ENCODE peak calls at places on chromosomes 16 and 17, in seven cellular contexts. K is IMR-90; A is fibroblast of lung; Q is endothelial cell of umbilical vein; T is upper lobe of right lung; N is naive thymus-derived CD4-positive, alpha-beta T cell; S is aorta. C is an unnamed sample. For H3K27me3, the result is how much of the 10 kb centered on the place peaks cover.

GRCh38 chr16:80462902-80463301 is 77.9 kb upstream of the DYNLRB2 start:
- DNase-seq in N (no peak), S (no peak), T (no peak), Q (no peak), A (no peak), K (no peak), C (no peak)

GRCh38 chr16:67774457-67774853 is 31.9 kb downstream of the RANBP10 start:
- DNase-seq in Q (no peak), K (no peak), A (no peak), S (no peak), T (no peak), N (no peak), C (no peak)

GRCh38 chr16:77789085-77789611 is 784 bp downstream of the VAT1L start:
- DNase-seq in K (no peak), Q (no peak), T (no peak), A (no peak), S (no peak), N (no peak), C (no peak)

GRCh38 chr16:1080801-1081733 is 8.5 kb downstream of the SSTR5 start:
- DNase-seq in A (no peak), K (no peak), S (no peak), N (no peak), Q (peak), T (no peak), C (no peak)

GRCh38 chr17:16287563-16288027 is 65.7 kb downstream of the CENPV start:
- DNase-seq in A (peak), Q (peak), K (peak), T (no peak), S (no peak), N (peak), C (no peak)

GRCh38 chr17:67438669-67439068 is 61.6 kb downstream of the PITPNC1 start:
- DNase-seq in S (no peak), N (no peak), K (no peak), T (no peak), Q (no peak), A (no peak), C (no peak)

GRCh38 chr17:69710926-69711325 is 296.4 kb downstream of the MAP2K6 start:
- DNase-seq in T (no peak), K (peak), S (no peak), N (no peak), Q (no peak), A (no peak), C (no peak)

GRCh38 chr17:55622547-55622946 is 100.1 kb downstream of the TMEM100 start:
- DNase-seq in S (no peak), K (no peak), A (no peak), Q (no peak), T (no peak), N (no peak), C (no peak)

GRCh38 chr16:49283376-49284049 is 1.9 kb upstream of the CBLN1 start:
- DNase-seq in A (no peak), Q (no peak), S (no peak), T (no peak), K (no peak), N (no peak), C (no peak)

GRCh38 chr17:2924211-2924610 is 128.0 kb downstream of the RAP1GAP2 start:
- DNase-seq in T (no peak), K (peak), S (no peak), A (peak), Q (no peak), N (no peak), C (no peak)

GRCh38 chr17:47225436-47225858 is 16.3 kb downstream of the MYL4 start:
- DNase-seq in S (peak), A (peak), N (no peak), T (no peak), K (peak), Q (peak), C (no peak)

GRCh38 chr17:10316986-10317834 is 55.6 kb downstream of the MYH13 start:
- DNase-seq in K (peak), N (no peak), T (peak), A (peak), Q (no peak), S (peak), C (no peak)

GRCh38 chr16:85619089-85619850 is 6.1 kb downstream of the GSE1 start:
- DNase-seq in T (no peak), K (no peak), Q (no peak), N (no peak), A (no peak), S (no peak), C (no peak)

GRCh38 chr17:70905796-70906195 is 736.5 kb downstream of the KCNJ2 start:
- DNase-seq in Q (no peak), K (peak), T (no peak), S (no peak), N (no peak), A (peak), C (no peak)

GRCh38 chr17:1360975-1361374 is 39.0 kb downstream of the YWHAE start:
- DNase-seq in K (no peak), S (no peak), T (no peak), Q (no peak), N (no peak), A (no peak), C (no peak)

GRCh38 chr17:17342242-17342945 is 39.2 kb downstream of the NT5M start:
- DNase-seq in K (no peak), N (no peak), Q (no peak), S (peak), A (no peak), T (peak), C (no peak)

GRCh38 chr16:61792194-61792904 is 243.9 kb downstream of the CDH8 start:
- DNase-seq in K (no peak), T (no peak), Q (no peak), A (peak), N (no peak), S (no peak), C (no peak)

GRCh38 chr16:68446941-68447675 is 1.2 kb downstream of the SMPD3 start:
- DNase-seq in N (no peak), Q (no peak), S (no peak), A (no peak), T (no peak), K (no peak), C (no peak)

GRCh38 chr17:199195-199604 is 17.8 kb upstream of the DOC2B start:
- DNase-seq in N (no peak), K (peak), Q (peak), S (peak), A (peak), T (no peak), C (no peak)

GRCh38 chr17:33024688-33025486 is 33.2 kb downstream of the SPACA3 start:
- DNase-seq in N (no peak), K (no peak), Q (no peak), S (no peak), A (no peak), T (no peak), C (no peak)

GRCh38 chr17:75430159-75430748 is 24.8 kb upstream of the GRB2 start:
- DNase-seq in T (no peak), S (peak), A (no peak), N (no peak), K (peak), Q (no peak), C (no peak)

GRCh38 chr16:10606607-10607006 is 26.2 kb upstream of the EMP2 start:
- DNase-seq in Q (no peak), K (no peak), A (no peak), T (no peak), N (no peak), S (no peak), C (no peak)

GRCh38 chr17:61555127-61555531 is 35.9 kb downstream of the NACA2 start:
- DNase-seq in S (no peak), K (no peak), Q (no peak), T (no peak), A (no peak), N (no peak), C (no peak)

GRCh38 chr17:14201087-14201486 is 35.6 kb downstream of the CDRT15 start:
- DNase-seq in N (peak), A (peak), S (no peak), Q (peak), T (no peak), K (peak), C (no peak)

GRCh38 chr16:72938426-72939164 is 109.3 kb downstream of the ZFHX3 start:
- DNase-seq in K (peak), S (peak), T (no peak), Q (peak), N (no peak), A (peak), C (no peak)

GRCh38 chr17:79137791-79138190 is 63.2 kb downstream of the ENGASE start:
- DNase-seq in S (no peak), Q (no peak), N (no peak), A (no peak), K (no peak), T (no peak), C (no peak)

GRCh38 chr17:6592193-6592592 is 35.8 kb upstream of the PITPNM3 start:
- DNase-seq in T (no peak), K (peak), S (no peak), Q (no peak), A (no peak), N (no peak), C (no peak)

GRCh38 chr17:6587310-6587709 is 31.0 kb upstream of the PITPNM3 start:
- DNase-seq in A (no peak), T (no peak), N (no peak), Q (no peak), K (no peak), S (no peak), C (no peak)

GRCh38 chr17:6588165-6588564 is 31.8 kb upstream of the PITPNM3 start:
- DNase-seq in S (no peak), T (no peak), A (no peak), Q (no peak), N (no peak), K (no peak), C (no peak)

GRCh38 chr17:6589266-6589946 is 33.1 kb upstream of the PITPNM3 start:
- DNase-seq in S (no peak), K (peak), T (no peak), A (no peak), N (no peak), Q (no peak), C (no peak)

GRCh38 chr17:6591599-6592158 is 35.3 kb upstream of the PITPNM3 start:
- DNase-seq in N (no peak), Q (no peak), T (no peak), S (no peak), A (peak), K (peak), C (no peak)
- H3K27ac ChIP-seq in N (no peak), Q (no peak), T (peak), S (no peak), A (peak), K (peak), C (peak)

GRCh38 chr17:42274273-42274542 is 2.0 kb downstream of the STAT5B start:
- DNase-seq in N (no peak), S (no peak), Q (no peak), A (no peak), T (no peak), K (no peak), C (no peak)
- H3K4me3 ChIP-seq in N (peak), S (no peak), Q (no peak), A (no peak), T (peak), K (no peak), C (no peak)

DNA sequence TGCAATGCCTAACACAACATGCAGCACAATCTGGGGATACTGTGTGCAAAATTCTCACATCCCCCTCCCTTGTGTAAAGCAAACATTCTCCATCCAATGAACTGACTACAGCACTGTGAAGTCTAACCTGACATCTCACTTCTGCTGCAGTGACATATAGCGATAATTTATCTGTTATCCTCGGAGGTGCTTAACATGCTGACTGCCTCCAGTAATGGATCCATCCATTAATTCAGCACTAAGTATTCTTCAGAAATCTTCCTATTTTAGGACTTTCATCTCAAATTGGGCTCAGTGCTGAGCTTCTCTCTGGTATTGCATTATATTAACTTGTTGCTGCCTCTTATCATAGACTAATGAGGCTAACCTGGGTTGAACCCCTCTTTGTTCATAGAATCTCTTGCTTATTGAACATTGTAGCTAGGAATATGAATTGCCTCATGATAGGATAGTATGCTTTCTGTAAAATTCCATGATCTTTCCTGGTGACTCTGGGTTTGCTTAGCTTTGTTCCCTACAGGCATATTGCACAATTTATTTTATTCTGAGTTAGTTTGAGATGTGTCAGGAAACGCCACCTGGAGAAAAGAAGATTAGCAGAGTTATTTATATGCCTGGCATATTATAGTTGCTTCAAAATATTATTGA is 187.9 kb downstream of the CNTNAP4 start:
- DNase-seq in T (no peak), S (no peak), N (no peak), K (no peak), A (no peak), Q (no peak), C (no peak)
- H3K27me3 ChIP-seq in T (under half), S (under half), N (under half), K (under half), A (under half), Q (under half), C (under half)

DNA sequence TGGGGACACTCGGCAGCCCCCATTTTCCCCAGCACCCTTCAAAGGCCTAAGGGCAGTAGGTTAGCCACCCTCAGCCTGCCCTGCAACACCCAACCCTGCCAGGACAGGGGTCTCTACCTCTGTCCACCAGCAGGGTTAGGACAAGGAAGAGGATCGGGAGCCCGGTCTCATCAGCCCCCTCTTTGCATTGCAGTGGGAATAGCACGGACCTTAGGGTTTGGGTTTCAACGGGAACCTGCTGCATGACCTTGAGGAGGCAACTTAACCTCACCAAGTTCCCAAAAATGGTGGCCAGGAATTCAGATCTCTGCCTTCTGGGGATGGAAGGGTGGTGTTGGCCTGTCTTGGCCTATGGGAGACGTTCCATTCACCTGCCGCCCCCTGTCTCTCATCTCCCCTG is 20.2 kb upstream of the SPPL2C start:
- DNase-seq in S (no peak), Q (no peak), N (no peak), A (no peak), K (no peak), T (no peak), C (no peak)
- H3K27ac ChIP-seq in S (no peak), Q (no peak), N (no peak), A (no peak), K (no peak), T (no peak), C (no peak)

DNA sequence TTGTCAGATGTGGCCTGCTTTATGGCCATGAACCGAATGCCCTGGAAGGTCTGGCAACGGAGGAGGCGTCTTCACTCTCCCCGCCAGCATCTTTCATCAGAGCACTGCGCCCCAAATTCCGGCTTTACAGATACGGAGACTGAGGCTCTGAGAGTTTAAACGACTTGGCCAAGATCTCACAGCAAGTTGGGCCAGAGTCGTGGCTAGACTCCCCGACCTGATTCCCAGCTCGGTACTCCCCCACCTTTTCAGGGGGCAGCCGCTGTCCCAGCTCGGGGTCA is 1.7 kb downstream of the NGFR start:
- DNase-seq in N (no peak), A (no peak), Q (no peak), T (no peak), K (no peak), S (no peak), C (no peak)
- H3K4me3 ChIP-seq in N (peak), A (no peak), Q (no peak), T (peak), K (no peak), S (no peak), C (peak)

GRCh38 chr17:6240601-6241000 is 170.4 kb downstream of the WSCD1 start:
- DNase-seq in S (no peak), A (no peak), Q (no peak), N (no peak), T (no peak), K (no peak), C (no peak)
- H3K27me3 ChIP-seq in S (under half), A (under half), Q (under half), N (under half), T (under half), K (under half), C (under half)

GRCh38 chr17:8160224-8160577 is 2.5 kb downstream of the VAMP2 start:
- DNase-seq in Q (no peak), N (no peak), S (no peak), K (no peak), A (no peak), T (no peak), C (no peak)
- H3K27ac ChIP-seq in Q (no peak), N (peak), S (no peak), K (no peak), A (no peak), T (no peak), C (peak)